ENCODE peak calls at places on chromosomes 12 and 14, in four cellular contexts. E is body of pancreas, M is adrenal gland, H is testis. Q is an unnamed sample.
A peak's percentile ranks its signal among the peaks of the same experiment; 100 is the strongest.

GRCh38 chr12:15629761-15630160 is 159.4 kb downstream of the EPS8 start:
- DNase-seq in M (no peak), E (no peak), H (no peak), Q (no peak)

GRCh38 chr12:109139360-109139759 is 23.0 kb downstream of the ACACB start:
- DNase-seq in M (no peak), H (no peak), E (no peak), Q (peak; percentile 55)

GRCh38 chr14:22886500-22887259 is 3.7 kb downstream of the REM2 start:
- DNase-seq in M (peak; percentile 80), H (peak; percentile 84), E (peak; percentile 84), Q (peak; percentile 83)

GRCh38 chr12:93387780-93388179 is 10.1 kb downstream of the NUDT4 start:
- DNase-seq in E (no peak), H (no peak), M (peak; percentile 81), Q (no peak)

GRCh38 chr12:51980051-51980808 is 26.5 kb upstream of the TAMALIN start:
- DNase-seq in M (peak; percentile 60), H (peak; percentile 73), E (peak; percentile 74), Q (peak; percentile 85)

GRCh38 chr14:52706286-52706685 is 714 bp upstream of the PSMC6 start:
- DNase-seq in H (no peak), E (no peak), M (no peak), Q (no peak)

GRCh38 chr12:44875954-44876553 is at the start of gene NELL2:
- DNase-seq in M (peak; percentile 41), H (peak; percentile 68), E (peak; percentile 33), Q (no peak)

GRCh38 chr12:90801776-90802175 is 153.2 kb downstream of the CCER1 start:
- DNase-seq in E (no peak), H (no peak), M (no peak), Q (no peak)

GRCh38 chr14:69615471-69616407 is 4.3 kb downstream of the SUSD6 start:
- DNase-seq in E (peak; percentile 38), H (peak; percentile 79), M (peak; percentile 69), Q (peak; percentile 86)

GRCh38 chr14:50023671-50024490 is 92.5 kb downstream of the VCPKMT start:
- DNase-seq in H (peak; percentile 22), E (no peak), M (no peak), Q (peak; percentile 82)

GRCh38 chr12:6074979-6075585 is 49.4 kb downstream of the VWF start:
- DNase-seq in E (no peak), H (no peak), M (no peak), Q (no peak)

GRCh38 chr12:92505373-92506340 is 197.1 kb upstream of the PLEKHG7 start:
- DNase-seq in E (peak; percentile 40), H (peak; percentile 81), M (no peak), Q (peak; percentile 89)

DNA sequence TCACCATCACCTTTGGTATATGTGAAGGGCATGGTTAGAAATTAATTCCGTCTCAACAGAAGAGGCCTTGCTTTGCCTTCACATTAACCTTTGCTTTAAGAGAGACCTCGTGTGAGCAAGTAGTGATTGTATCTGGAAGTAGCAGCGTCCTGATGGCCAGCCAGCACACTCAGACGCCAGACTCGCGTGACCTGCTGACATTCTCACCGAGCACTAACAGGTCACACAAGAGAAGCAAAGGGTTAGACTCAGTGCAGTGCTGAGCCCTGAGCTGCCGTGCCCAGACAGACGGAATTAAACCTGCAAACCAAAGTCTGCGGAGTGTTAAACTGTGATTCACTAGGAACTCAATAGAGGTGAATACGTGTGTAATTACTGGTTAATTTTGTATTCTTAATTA is 40.1 kb upstream of the MMP17 start:
- DNase-seq in M (no peak), E (no peak), H (no peak), Q (no peak)
- H3K36me3 ChIP-seq in M (peaks cover 30% of the 10 kb centered on the region), E (peaks cover 26% of the 10 kb centered on the region), H (no peaks in the 10 kb centered on the region), Q (peaks cover 81% of the 10 kb centered on the region)

GRCh38 chr14:103031956-103032355 is 25.4 kb downstream of the CDC42BPB start:
- DNase-seq in H (no peak), E (no peak), M (no peak), Q (no peak)
- TF ChIP-seq CTCF in H (no peak), E (peak; percentile 23), M (no peak), Q (no peak)

GRCh38 chr14:102942069-102942468 is 19.6 kb downstream of the AMN start:
- DNase-seq in M (no peak), E (no peak), H (no peak), Q (no peak)

GRCh38 chr14:102939329-102939728 is 16.9 kb downstream of the AMN start:
- DNase-seq in M (no peak), H (no peak), E (no peak), Q (no peak)

GRCh38 chr14:102939820-102940561 is 17.5 kb downstream of the AMN start:
- DNase-seq in M (no peak), E (no peak), H (peak; percentile 69), Q (no peak)

GRCh38 chr14:102941419-102942011 is 19.1 kb downstream of the AMN start:
- DNase-seq in E (no peak), M (no peak), H (peak; percentile 55), Q (no peak)

DNA sequence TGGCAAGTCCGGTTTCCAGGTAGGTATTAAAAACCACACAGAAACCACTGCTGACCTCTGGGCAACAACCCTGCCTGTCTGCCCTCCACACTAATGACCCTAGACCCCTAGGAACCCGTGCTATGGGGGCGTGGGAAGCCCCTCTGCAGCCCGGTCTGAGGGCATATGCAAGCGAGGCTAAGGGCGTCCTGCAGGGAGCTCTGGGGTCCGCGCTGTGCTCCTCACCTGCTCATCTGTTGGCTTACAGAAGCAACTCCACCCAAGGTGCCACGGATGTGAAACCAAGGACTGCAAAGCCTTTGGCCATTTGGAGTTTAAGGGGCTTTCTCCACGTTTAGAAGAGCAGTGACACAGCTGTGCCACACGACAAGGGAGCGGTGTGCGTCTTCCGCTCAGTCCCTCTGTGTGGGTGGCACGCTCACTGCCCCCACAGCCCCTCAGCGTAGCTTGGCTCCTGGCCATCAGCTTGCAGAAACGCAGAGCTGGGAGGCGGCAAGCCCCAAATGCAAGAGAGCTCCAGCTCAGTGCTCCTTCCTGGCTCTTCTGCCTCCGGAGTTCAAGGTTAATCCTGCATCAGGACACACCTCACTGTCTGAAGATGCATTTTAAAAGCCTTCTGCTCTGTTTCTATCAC is 18.4 kb downstream of the AMN start:
- DNase-seq in M (no peak), H (peak; percentile 71), E (no peak), Q (no peak)
- H3K36me3 ChIP-seq in M (peaks cover 83% of the 10 kb centered on the region), H (no peaks in the 10 kb centered on the region), E (peaks cover 48% of the 10 kb centered on the region), Q (peaks cover 94% of the 10 kb centered on the region)

GRCh38 chr14:93970589-93970966 is 5.8 kb downstream of the ASB2 start:
- DNase-seq in M (no peak), H (no peak), E (peak; percentile 52), Q (no peak)
- TF ChIP-seq CTCF in M (peak; percentile 51), H (no peak), E (peak; percentile 34), Q (no peak)

GRCh38 chr12:122326597-122326996 is 60.3 kb upstream of the VPS33A start:
- DNase-seq in E (no peak), M (no peak), H (no peak), Q (no peak)
- H3K36me3 ChIP-seq in E (peaks cover 34% of the 10 kb centered on the region), M (peaks cover 43% of the 10 kb centered on the region), H (no peaks in the 10 kb centered on the region), Q (peaks cover 55% of the 10 kb centered on the region)

GRCh38 chr12:26264215-26264838 is 69.0 kb downstream of the SSPN start:
- DNase-seq in E (no peak), H (no peak), M (no peak), Q (no peak)
- TF ChIP-seq CTCF in E (no peak), H (no peak), M (no peak), Q (no peak)

DNA sequence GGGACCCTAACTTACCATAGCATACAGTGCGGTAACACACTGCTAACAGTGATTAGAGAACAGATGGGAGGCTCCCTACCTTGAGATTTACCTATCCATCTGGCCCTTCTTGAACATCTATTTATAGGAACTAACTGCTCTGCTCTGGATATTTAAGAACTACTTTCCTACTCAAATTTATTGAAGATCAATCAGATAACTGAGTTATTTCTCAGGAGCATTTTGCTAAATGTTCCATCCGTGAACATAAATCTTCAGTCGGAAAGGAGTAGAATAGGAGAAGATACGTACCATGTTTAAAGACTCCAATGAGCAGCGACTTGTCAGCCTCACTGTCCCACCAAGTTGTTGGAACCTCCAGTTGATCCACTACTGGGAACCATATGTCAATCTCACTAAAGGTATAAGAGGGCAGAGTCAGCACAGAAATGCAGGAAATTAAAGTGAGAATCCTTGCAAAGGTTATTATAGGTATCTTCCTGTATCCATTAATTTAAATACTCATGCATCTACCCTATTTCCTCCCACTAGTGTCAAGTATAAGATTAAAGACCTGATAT is 15.6 kb upstream of the SUPT16H start:
- DNase-seq in M (no peak), E (no peak), H (no peak), Q (no peak)
- H3K36me3 ChIP-seq in M (peaks cover 100% of the 10 kb centered on the region), E (peaks cover 72% of the 10 kb centered on the region), H (no peaks in the 10 kb centered on the region), Q (peaks cover 97% of the 10 kb centered on the region)

DNA sequence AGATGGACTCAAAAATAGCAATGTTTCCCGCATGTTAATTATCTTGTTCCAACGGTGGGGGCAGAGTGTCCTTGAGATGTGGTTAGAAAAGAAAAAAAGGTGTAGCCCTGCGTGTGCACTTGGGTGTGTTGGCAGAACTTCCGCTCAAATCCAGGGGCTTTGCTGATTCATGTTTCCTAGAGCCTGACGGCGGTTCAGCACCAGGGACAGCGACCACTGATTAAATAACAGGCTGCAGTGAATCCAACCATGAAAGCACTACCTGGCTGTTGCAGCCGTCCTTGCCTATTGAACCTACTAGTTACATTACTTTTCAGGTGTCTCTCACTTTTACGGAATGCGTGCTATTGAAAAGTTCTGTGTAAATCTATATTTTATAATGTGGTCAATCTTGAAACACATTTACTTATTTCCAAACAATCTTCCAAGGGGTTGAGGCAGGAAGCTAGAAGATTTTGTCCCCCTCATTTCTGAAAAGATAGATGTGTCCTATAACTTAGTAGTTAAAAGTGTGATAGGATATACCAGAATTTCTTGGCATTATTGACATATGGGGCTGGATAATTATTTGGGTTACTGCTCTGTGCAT is 80.0 kb downstream of the SRRM4 start:
- DNase-seq in E (peak; percentile 80), H (peak; percentile 77), M (peak; percentile 58), Q (no peak)
- TF ChIP-seq CTCF in E (no peak), H (no peak), M (no peak), Q (no peak)

DNA sequence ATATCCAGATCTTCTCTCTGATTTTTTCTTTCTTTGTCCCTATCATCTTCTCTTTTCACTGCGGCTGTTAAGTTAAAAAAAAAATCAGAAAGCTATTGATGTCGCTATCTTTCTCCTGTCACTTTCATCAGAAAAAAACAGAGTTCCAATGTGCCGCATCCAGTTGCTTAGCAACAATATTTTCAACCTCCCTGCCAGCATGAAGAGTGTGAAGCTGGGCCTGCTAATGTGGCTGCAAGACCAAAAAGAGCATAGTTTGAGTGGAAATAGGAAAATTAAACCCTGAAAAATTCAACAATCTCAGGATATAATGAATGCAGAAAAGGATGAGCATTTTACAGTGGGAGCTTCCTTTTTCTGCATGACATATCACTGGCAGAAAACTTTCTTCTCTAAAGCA is 1025.4 kb upstream of the LRFN5 start:
- DNase-seq in H (no peak), M (no peak), E (no peak), Q (no peak)
- H3K36me3 ChIP-seq in H (no peaks in the 10 kb centered on the region), M (no peaks in the 10 kb centered on the region), E (no peaks in the 10 kb centered on the region), Q (no peaks in the 10 kb centered on the region)

Q was measured in sigmoid colon.